ENCODE peak calls at places on chromosome 13, in six cellular contexts. One of them, this sample, is unnamed.

GRCh38 chr13:34035676-34036325 is 217.9 kb downstream of the RFC3 start:
- DNase-seq in right cardiac atrium: no peak
- DNase-seq in ovary: no peak
- DNase-seq in cardiac muscle cell: no peak
- DNase-seq in heart left ventricle: no peak
- DNase-seq in heart right ventricle: no peak
- DNase-seq in this sample: no peak

GRCh38 chr13:98905199-98905598 is 72.7 kb downstream of the DOCK9 start:
- DNase-seq in right cardiac atrium: no peak
- DNase-seq in ovary: no peak
- DNase-seq in cardiac muscle cell: no peak
- DNase-seq in heart left ventricle: no peak
- DNase-seq in heart right ventricle: no peak
- DNase-seq in this sample: no peak

GRCh38 chr13:33206425-33206824 is 79.1 kb downstream of the STARD13 start:
- DNase-seq in right cardiac atrium: no peak
- DNase-seq in ovary: no peak
- DNase-seq in cardiac muscle cell: no peak
- DNase-seq in heart left ventricle: no peak
- DNase-seq in heart right ventricle: no peak
- DNase-seq in this sample: no peak

GRCh38 chr13:106391271-106391670 is 144.2 kb downstream of the EFNB2 start:
- DNase-seq in right cardiac atrium: no peak
- DNase-seq in ovary: no peak
- DNase-seq in cardiac muscle cell: no peak
- DNase-seq in heart left ventricle: no peak
- DNase-seq in heart right ventricle: no peak
- DNase-seq in this sample: no peak

GRCh38 chr13:43232144-43232840 is 208.9 kb downstream of the DNAJC15 start:
- DNase-seq in right cardiac atrium: no peak
- DNase-seq in ovary: no peak
- DNase-seq in cardiac muscle cell: no peak
- DNase-seq in heart left ventricle: no peak
- DNase-seq in heart right ventricle: no peak
- DNase-seq in this sample: no peak

GRCh38 chr13:99062593-99062992 is 84.7 kb upstream of the DOCK9 start:
- DNase-seq in right cardiac atrium: peak; percentile 82
- DNase-seq in ovary: peak; percentile 59
- DNase-seq in cardiac muscle cell: no peak
- DNase-seq in heart left ventricle: peak; percentile 59
- DNase-seq in heart right ventricle: peak; percentile 38
- DNase-seq in this sample: peak; percentile 80

GRCh38 chr13:26019881-26020535 is 31.8 kb downstream of the SHISA2 start:
- DNase-seq in right cardiac atrium: no peak
- DNase-seq in ovary: no peak
- DNase-seq in cardiac muscle cell: no peak
- DNase-seq in heart left ventricle: no peak
- DNase-seq in heart right ventricle: no peak
- DNase-seq in this sample: no peak

GRCh38 chr13:101289764-101290163 is 126.5 kb downstream of the NALCN start:
- DNase-seq in right cardiac atrium: no peak
- DNase-seq in ovary: no peak
- DNase-seq in cardiac muscle cell: peak; percentile 73
- DNase-seq in heart left ventricle: no peak
- DNase-seq in heart right ventricle: no peak
- DNase-seq in this sample: no peak

GRCh38 chr13:113946409-113947181 is 27.3 kb downstream of the C13orf46 start:
- DNase-seq in right cardiac atrium: peak; percentile 51
- DNase-seq in ovary: no peak
- DNase-seq in cardiac muscle cell: no peak
- DNase-seq in heart left ventricle: no peak
- DNase-seq in heart right ventricle: no peak
- DNase-seq in this sample: peak; percentile 38

GRCh38 chr13:24004971-24005370 is 107.7 kb upstream of the C1QTNF9B start:
- DNase-seq in right cardiac atrium: no peak
- DNase-seq in ovary: no peak
- DNase-seq in cardiac muscle cell: no peak
- DNase-seq in heart left ventricle: no peak
- DNase-seq in heart right ventricle: no peak
- DNase-seq in this sample: no peak

GRCh38 chr13:113895436-113895835 is 31.6 kb upstream of the GAS6 start:
- DNase-seq in right cardiac atrium: no peak
- DNase-seq in ovary: no peak
- DNase-seq in cardiac muscle cell: no peak
- DNase-seq in heart left ventricle: no peak
- DNase-seq in heart right ventricle: no peak
- DNase-seq in this sample: no peak

GRCh38 chr13:98856983-98857382 is 104.5 kb upstream of the SLC15A1 start:
- DNase-seq in right cardiac atrium: no peak
- DNase-seq in ovary: no peak
- DNase-seq in cardiac muscle cell: no peak
- DNase-seq in heart left ventricle: no peak
- DNase-seq in heart right ventricle: no peak
- DNase-seq in this sample: no peak

GRCh38 chr13:108963276-108963810 is 333.9 kb downstream of the MYO16 start:
- DNase-seq in right cardiac atrium: no peak
- DNase-seq in ovary: no peak
- DNase-seq in cardiac muscle cell: no peak
- DNase-seq in heart left ventricle: no peak
- DNase-seq in heart right ventricle: no peak
- DNase-seq in this sample: no peak

GRCh38 chr13:41696163-41697003 is 239.0 kb downstream of the RGCC start:
- DNase-seq in right cardiac atrium: no peak
- DNase-seq in ovary: no peak
- DNase-seq in cardiac muscle cell: peak; percentile 6
- DNase-seq in heart left ventricle: no peak
- DNase-seq in heart right ventricle: no peak
- DNase-seq in this sample: no peak

GRCh38 chr13:42946927-42947326 is 45.1 kb downstream of the EPSTI1 start:
- DNase-seq in right cardiac atrium: no peak
- DNase-seq in ovary: no peak
- DNase-seq in cardiac muscle cell: no peak
- DNase-seq in heart left ventricle: no peak
- DNase-seq in heart right ventricle: no peak
- DNase-seq in this sample: no peak

GRCh38 chr13:98447881-98448641 is 128.8 kb downstream of the STK24 start:
- DNase-seq in right cardiac atrium: no peak
- DNase-seq in ovary: no peak
- DNase-seq in cardiac muscle cell: peak; percentile 82
- DNase-seq in heart left ventricle: no peak
- DNase-seq in heart right ventricle: peak; percentile 60
- DNase-seq in this sample: no peak

GRCh38 chr13:48804836-48805601 is 151.3 kb downstream of the CYSLTR2 start:
- DNase-seq in right cardiac atrium: no peak
- DNase-seq in ovary: no peak
- DNase-seq in cardiac muscle cell: no peak
- DNase-seq in heart left ventricle: no peak
- DNase-seq in heart right ventricle: no peak
- DNase-seq in this sample: no peak

GRCh38 chr13:66341038-66341437 is 889.1 kb downstream of the PCDH9 start:
- DNase-seq in right cardiac atrium: no peak
- DNase-seq in ovary: no peak
- DNase-seq in cardiac muscle cell: no peak
- DNase-seq in heart left ventricle: no peak
- DNase-seq in heart right ventricle: no peak
- DNase-seq in this sample: no peak

GRCh38 chr13:43303040-43303729 is 279.8 kb downstream of the DNAJC15 start:
- DNase-seq in right cardiac atrium: peak; percentile 77
- DNase-seq in ovary: peak; percentile 41
- DNase-seq in cardiac muscle cell: peak; percentile 93
- DNase-seq in heart left ventricle: peak; percentile 68
- DNase-seq in heart right ventricle: peak; percentile 57
- DNase-seq in this sample: peak; percentile 68

GRCh38 chr13:28659611-28659970 is 661 bp downstream of the POMP start:
- DNase-seq in right cardiac atrium: no peak
- DNase-seq in ovary: no peak
- DNase-seq in cardiac muscle cell: no peak
- DNase-seq in heart left ventricle: no peak
- DNase-seq in heart right ventricle: no peak
- DNase-seq in this sample: no peak

GRCh38 chr13:102709536-102709935 is 14.7 kb upstream of the METTL21C start:
- DNase-seq in right cardiac atrium: no peak
- DNase-seq in ovary: no peak
- DNase-seq in cardiac muscle cell: no peak
- DNase-seq in heart left ventricle: no peak
- DNase-seq in heart right ventricle: no peak
- DNase-seq in this sample: no peak

GRCh38 chr13:113814435-113814821 is 49.4 kb downstream of the GAS6 start:
- DNase-seq in right cardiac atrium: peak; percentile 59
- DNase-seq in ovary: no peak
- DNase-seq in cardiac muscle cell: no peak
- DNase-seq in heart left ventricle: no peak
- DNase-seq in heart right ventricle: no peak
- DNase-seq in this sample: no peak

GRCh38 chr13:56332671-56333070 is 808.0 kb upstream of the PRR20A start:
- DNase-seq in right cardiac atrium: no peak
- DNase-seq in ovary: no peak
- DNase-seq in cardiac muscle cell: no peak
- DNase-seq in heart left ventricle: no peak
- DNase-seq in heart right ventricle: no peak
- DNase-seq in this sample: no peak

GRCh38 chr13:26022538-26023292 is 29.1 kb downstream of the SHISA2 start:
- DNase-seq in right cardiac atrium: peak; percentile 87
- DNase-seq in ovary: no peak
- DNase-seq in cardiac muscle cell: peak; percentile 88
- DNase-seq in heart left ventricle: peak; percentile 63
- DNase-seq in heart right ventricle: peak; percentile 81
- DNase-seq in this sample: peak; percentile 93

GRCh38 chr13:19962894-19963293 is 4.4 kb downstream of the ZMYM2 start:
- DNase-seq in right cardiac atrium: no peak
- DNase-seq in ovary: no peak
- DNase-seq in cardiac muscle cell: no peak
- DNase-seq in heart left ventricle: no peak
- DNase-seq in heart right ventricle: no peak
- DNase-seq in this sample: no peak

GRCh38 chr13:109211616-109212015 is 574.8 kb downstream of the IRS2 start:
- DNase-seq in right cardiac atrium: no peak
- DNase-seq in ovary: no peak
- DNase-seq in cardiac muscle cell: no peak
- DNase-seq in heart left ventricle: no peak
- DNase-seq in heart right ventricle: no peak
- DNase-seq in this sample: no peak

GRCh38 chr13:38417727-38418126 is 68.1 kb downstream of the UFM1 start:
- DNase-seq in right cardiac atrium: no peak
- DNase-seq in ovary: no peak
- DNase-seq in cardiac muscle cell: no peak
- DNase-seq in heart left ventricle: no peak
- DNase-seq in heart right ventricle: no peak
- DNase-seq in this sample: no peak

DNA sequence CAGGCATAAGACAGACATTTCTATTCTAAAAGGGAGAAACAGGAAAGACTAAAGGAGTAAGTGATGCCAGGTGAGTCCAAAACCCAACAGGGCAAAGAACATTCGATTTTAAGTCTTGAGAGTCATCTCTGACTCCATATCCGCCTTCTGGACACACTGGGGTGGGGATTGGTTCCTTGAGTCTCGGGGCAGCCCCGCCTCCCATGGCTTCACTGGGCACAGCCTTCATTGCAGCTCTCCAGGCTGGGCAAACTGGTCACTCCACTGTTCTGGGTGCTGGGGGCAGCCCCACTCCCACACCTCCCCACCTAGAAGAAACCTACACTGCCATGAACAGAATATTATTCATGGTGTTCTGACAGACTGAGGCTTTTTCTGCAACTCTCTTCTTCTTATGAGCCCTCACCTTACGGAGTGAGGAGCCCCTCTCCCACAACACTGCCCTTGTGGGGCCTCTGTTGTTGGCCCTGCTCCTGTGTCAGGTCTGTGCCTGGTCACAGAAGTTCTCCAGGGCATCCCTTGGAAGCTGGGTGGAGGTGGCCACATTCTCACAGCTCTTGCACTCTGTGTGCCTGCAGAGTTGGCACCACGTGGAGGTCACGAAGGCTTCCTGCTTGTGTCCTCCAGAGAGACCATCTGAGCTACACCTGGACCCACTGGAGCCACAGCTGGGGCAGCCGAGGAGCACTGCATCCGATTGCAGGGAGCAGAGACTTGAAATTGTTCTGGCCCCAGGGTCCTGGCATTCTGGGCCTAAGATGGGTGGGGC is 95.4 kb downstream of the COL4A2 start:
- DNase-seq in right cardiac atrium: no peak
- DNase-seq in ovary: no peak
- DNase-seq in cardiac muscle cell: no peak
- DNase-seq in heart left ventricle: no peak
- DNase-seq in heart right ventricle: no peak
- DNase-seq in this sample: no peak
- H3K4me1 ChIP-seq in right cardiac atrium: peaks cover 7% of the 10 kb centered on the region
- H3K4me1 ChIP-seq in ovary: peaks cover 11% of the 10 kb centered on the region
- H3K4me1 ChIP-seq in cardiac muscle cell: peaks cover 19% of the 10 kb centered on the region
- H3K4me1 ChIP-seq in heart left ventricle: peaks cover 43% of the 10 kb centered on the region
- H3K4me1 ChIP-seq in heart right ventricle: peaks cover 14% of the 10 kb centered on the region
- H3K4me1 ChIP-seq in this sample: peaks cover 7% of the 10 kb centered on the region

GRCh38 chr13:75307370-75307984 is 174.5 kb downstream of the TBC1D4 start:
- DNase-seq in right cardiac atrium: no peak
- DNase-seq in ovary: no peak
- DNase-seq in cardiac muscle cell: no peak
- DNase-seq in heart left ventricle: no peak
- DNase-seq in heart right ventricle: no peak
- DNase-seq in this sample: no peak
- H3K4me3 ChIP-seq in right cardiac atrium: no peak overlapping the region
- H3K4me3 ChIP-seq in ovary: no peak overlapping the region
- H3K4me3 ChIP-seq in cardiac muscle cell: no peak overlapping the region
- H3K4me3 ChIP-seq in heart left ventricle: no peak overlapping the region
- H3K4me3 ChIP-seq in heart right ventricle: no peak overlapping the region
- H3K4me3 ChIP-seq in this sample: no peak overlapping the region

GRCh38 chr13:46094478-46094877 is 10.4 kb downstream of the CPB2 start:
- DNase-seq in right cardiac atrium: no peak
- DNase-seq in ovary: no peak
- DNase-seq in cardiac muscle cell: no peak
- DNase-seq in heart left ventricle: no peak
- DNase-seq in heart right ventricle: no peak
- DNase-seq in this sample: no peak
- H3K27ac ChIP-seq in right cardiac atrium: no peak overlapping the region
- H3K27ac ChIP-seq in ovary: no peak overlapping the region
- H3K27ac ChIP-seq in cardiac muscle cell: no peak overlapping the region
- H3K27ac ChIP-seq in heart left ventricle: no peak overlapping the region
- H3K27ac ChIP-seq in heart right ventricle: no peak overlapping the region
- H3K27ac ChIP-seq in this sample: no peak overlapping the region

GRCh38 chr13:40635315-40635995 is 31.0 kb downstream of the FOXO1 start:
- DNase-seq in right cardiac atrium: no peak
- DNase-seq in ovary: no peak
- DNase-seq in cardiac muscle cell: no peak
- DNase-seq in heart left ventricle: no peak
- DNase-seq in heart right ventricle: no peak
- DNase-seq in this sample: no peak

GRCh38 chr13:40640202-40640601 is 26.2 kb downstream of the FOXO1 start:
- DNase-seq in right cardiac atrium: no peak
- DNase-seq in ovary: no peak
- DNase-seq in cardiac muscle cell: no peak
- DNase-seq in heart left ventricle: no peak
- DNase-seq in heart right ventricle: no peak
- DNase-seq in this sample: no peak

GRCh38 chr13:40637644-40638043 is 28.8 kb downstream of the FOXO1 start:
- DNase-seq in right cardiac atrium: no peak
- DNase-seq in ovary: no peak
- DNase-seq in cardiac muscle cell: no peak
- DNase-seq in heart left ventricle: no peak
- DNase-seq in heart right ventricle: no peak
- DNase-seq in this sample: no peak

GRCh38 chr13:40640845-40641458 is 25.5 kb downstream of the FOXO1 start:
- DNase-seq in right cardiac atrium: no peak
- DNase-seq in ovary: no peak
- DNase-seq in cardiac muscle cell: no peak
- DNase-seq in heart left ventricle: no peak
- DNase-seq in heart right ventricle: no peak
- DNase-seq in this sample: no peak

GRCh38 chr13:40639226-40639681 is 27.2 kb downstream of the FOXO1 start:
- DNase-seq in right cardiac atrium: no peak
- DNase-seq in ovary: no peak
- DNase-seq in cardiac muscle cell: no peak
- DNase-seq in heart left ventricle: no peak
- DNase-seq in heart right ventricle: no peak
- DNase-seq in this sample: no peak
- H3K4me1 ChIP-seq in right cardiac atrium: peaks cover 16% of the 10 kb centered on the region
- H3K4me1 ChIP-seq in ovary: peaks cover 28% of the 10 kb centered on the region
- H3K4me1 ChIP-seq in cardiac muscle cell: peaks cover 11% of the 10 kb centered on the region
- H3K4me1 ChIP-seq in heart left ventricle: peaks cover 33% of the 10 kb centered on the region
- H3K4me1 ChIP-seq in heart right ventricle: peaks cover 15% of the 10 kb centered on the region
- H3K4me1 ChIP-seq in this sample: peaks cover 6% of the 10 kb centered on the region